ENCODE peak calls at places on chromosomes 1 and 21, in nine cellular contexts. One of them, this sample, is unnamed.

GRCh38 chr21:30839304-30839703 is 9.7 kb upstream of the KRTAP7-1 start:
- DNase-seq in activated naive CD4-positive, alpha-beta T cell: no peak
- DNase-seq in GM03348: no peak
- DNase-seq in effector memory CD4-positive, alpha-beta T cell: no peak
- DNase-seq in CD4-positive, alpha-beta T cell: no peak
- DNase-seq in lower lobe of right lung: no peak
- DNase-seq in HL-60: no peak
- DNase-seq in NCI-H460: peak
- DNase-seq in left lung: no peak
- DNase-seq in this sample: no peak

GRCh38 chr21:39934895-39935294 is 67.7 kb downstream of the PCP4 start:
- DNase-seq in activated naive CD4-positive, alpha-beta T cell: no peak
- DNase-seq in GM03348: no peak
- DNase-seq in effector memory CD4-positive, alpha-beta T cell: no peak
- DNase-seq in CD4-positive, alpha-beta T cell: no peak
- DNase-seq in lower lobe of right lung: no peak
- DNase-seq in HL-60: no peak
- DNase-seq in NCI-H460: no peak
- DNase-seq in left lung: no peak
- DNase-seq in this sample: no peak

GRCh38 chr1:64505944-64506658 is 36.2 kb downstream of the CACHD1 start:
- DNase-seq in activated naive CD4-positive, alpha-beta T cell: no peak
- DNase-seq in GM03348: no peak
- DNase-seq in effector memory CD4-positive, alpha-beta T cell: no peak
- DNase-seq in CD4-positive, alpha-beta T cell: no peak
- DNase-seq in lower lobe of right lung: peak
- DNase-seq in HL-60: no peak
- DNase-seq in NCI-H460: no peak
- DNase-seq in left lung: peak
- DNase-seq in this sample: peak

GRCh38 chr1:115296981-115297380 is 41.1 kb downstream of the NGF start:
- DNase-seq in activated naive CD4-positive, alpha-beta T cell: no peak
- DNase-seq in GM03348: no peak
- DNase-seq in effector memory CD4-positive, alpha-beta T cell: no peak
- DNase-seq in CD4-positive, alpha-beta T cell: no peak
- DNase-seq in lower lobe of right lung: no peak
- DNase-seq in HL-60: no peak
- DNase-seq in NCI-H460: no peak
- DNase-seq in left lung: no peak
- DNase-seq in this sample: no peak

GRCh38 chr1:160130486-160130885 is 14.9 kb downstream of the ATP1A2 start:
- DNase-seq in activated naive CD4-positive, alpha-beta T cell: no peak
- DNase-seq in GM03348: no peak
- DNase-seq in effector memory CD4-positive, alpha-beta T cell: no peak
- DNase-seq in CD4-positive, alpha-beta T cell: no peak
- DNase-seq in lower lobe of right lung: no peak
- DNase-seq in HL-60: no peak
- DNase-seq in NCI-H460: no peak
- DNase-seq in left lung: no peak
- DNase-seq in this sample: peak

GRCh38 chr1:218339267-218339831 is 5.8 kb upstream of the TGFB2 start:
- DNase-seq in activated naive CD4-positive, alpha-beta T cell: no peak
- DNase-seq in GM03348: peak
- DNase-seq in effector memory CD4-positive, alpha-beta T cell: no peak
- DNase-seq in CD4-positive, alpha-beta T cell: no peak
- DNase-seq in lower lobe of right lung: no peak
- DNase-seq in HL-60: no peak
- DNase-seq in NCI-H460: peak
- DNase-seq in left lung: no peak
- DNase-seq in this sample: no peak

GRCh38 chr1:3738943-3739342 is 13.3 kb upstream of the CCDC27 start:
- DNase-seq in activated naive CD4-positive, alpha-beta T cell: no peak
- DNase-seq in GM03348: no peak
- DNase-seq in effector memory CD4-positive, alpha-beta T cell: no peak
- DNase-seq in CD4-positive, alpha-beta T cell: no peak
- DNase-seq in lower lobe of right lung: no peak
- DNase-seq in HL-60: no peak
- DNase-seq in NCI-H460: no peak
- DNase-seq in left lung: no peak
- DNase-seq in this sample: no peak

GRCh38 chr1:83769594-83770321 is 229.2 kb downstream of the TTLL7 start:
- DNase-seq in activated naive CD4-positive, alpha-beta T cell: no peak
- DNase-seq in GM03348: no peak
- DNase-seq in effector memory CD4-positive, alpha-beta T cell: no peak
- DNase-seq in CD4-positive, alpha-beta T cell: no peak
- DNase-seq in lower lobe of right lung: no peak
- DNase-seq in HL-60: no peak
- DNase-seq in NCI-H460: no peak
- DNase-seq in left lung: no peak
- DNase-seq in this sample: no peak

GRCh38 chr1:10432910-10433785 is 2.9 kb downstream of the CENPS start:
- DNase-seq in activated naive CD4-positive, alpha-beta T cell: no peak
- DNase-seq in GM03348: no peak
- DNase-seq in effector memory CD4-positive, alpha-beta T cell: no peak
- DNase-seq in CD4-positive, alpha-beta T cell: no peak
- DNase-seq in lower lobe of right lung: no peak
- DNase-seq in HL-60: no peak
- DNase-seq in NCI-H460: no peak
- DNase-seq in left lung: no peak
- DNase-seq in this sample: no peak

GRCh38 chr1:196680107-196680506 is 28.3 kb downstream of the CFH start:
- DNase-seq in activated naive CD4-positive, alpha-beta T cell: no peak
- DNase-seq in GM03348: no peak
- DNase-seq in effector memory CD4-positive, alpha-beta T cell: no peak
- DNase-seq in CD4-positive, alpha-beta T cell: no peak
- DNase-seq in lower lobe of right lung: no peak
- DNase-seq in HL-60: no peak
- DNase-seq in NCI-H460: no peak
- DNase-seq in left lung: no peak
- DNase-seq in this sample: no peak

GRCh38 chr21:31161157-31161556 is 122.9 kb upstream of the KRTAP19-8 start:
- DNase-seq in activated naive CD4-positive, alpha-beta T cell: no peak
- DNase-seq in GM03348: peak
- DNase-seq in effector memory CD4-positive, alpha-beta T cell: no peak
- DNase-seq in CD4-positive, alpha-beta T cell: no peak
- DNase-seq in lower lobe of right lung: no peak
- DNase-seq in HL-60: no peak
- DNase-seq in NCI-H460: no peak
- DNase-seq in left lung: no peak
- DNase-seq in this sample: no peak

GRCh38 chr21:39094847-39095525 is 88.3 kb downstream of the PSMG1 start:
- DNase-seq in activated naive CD4-positive, alpha-beta T cell: no peak
- DNase-seq in GM03348: peak
- DNase-seq in effector memory CD4-positive, alpha-beta T cell: no peak
- DNase-seq in CD4-positive, alpha-beta T cell: no peak
- DNase-seq in lower lobe of right lung: no peak
- DNase-seq in HL-60: no peak
- DNase-seq in NCI-H460: peak
- DNase-seq in left lung: no peak
- DNase-seq in this sample: no peak